ENCODE peak calls at places on chromosomes 2 and 18, in seven cellular contexts. S, I, Z, N, E, P and J are unnamed samples.

GRCh38 chr2:27720004-27720551 is 51.4 kb upstream of the MRPL33 start:
- DNase-seq in E (peak; percentile 91), S (no peak), N (no peak), I (no peak), Z (no peak), P (peak; percentile 40), J (no peak)

GRCh38 chr2:5164806-5165525 is 527.2 kb upstream of the SOX11 start:
- DNase-seq in N (no peak), E (no peak), S (no peak), P (no peak), I (no peak), Z (no peak), J (no peak)

GRCh38 chr18:48818329-48819254 is 132.2 kb downstream of the SMAD7 start:
- DNase-seq in I (peak; percentile 10), Z (no peak), N (no peak), P (no peak), E (peak; percentile 48), S (peak; percentile 6), J (peak; percentile 3)

GRCh38 chr2:166766220-166766619 is 122.1 kb upstream of the XIRP2 start:
- DNase-seq in S (no peak), Z (no peak), E (no peak), P (no peak), N (no peak), I (no peak), J (no peak)

GRCh38 chr18:48663931-48664847 is 125.4 kb downstream of the CTIF start:
- DNase-seq in I (peak; percentile 77), Z (no peak), N (peak; percentile 22), P (peak; percentile 64), S (peak; percentile 60), E (peak; percentile 86), J (peak; percentile 68)

GRCh38 chr2:17972991-17973390 is 94.5 kb downstream of the KCNS3 start:
- DNase-seq in P (no peak), N (no peak), Z (no peak), E (no peak), I (no peak), S (no peak), J (no peak)

GRCh38 chr2:151437630-151438029 is 27.9 kb downstream of the RIF1 start:
- DNase-seq in Z (no peak), N (no peak), E (no peak), I (no peak), S (no peak), P (peak; percentile 16), J (no peak)

GRCh38 chr2:84393829-84394228 is 65.3 kb downstream of the SUCLG1 start:
- DNase-seq in E (no peak), Z (no peak), S (no peak), P (no peak), I (no peak), N (no peak), J (no peak)

GRCh38 chr2:208265371-208265806 is 666 bp upstream of the PIKFYVE start:
- DNase-seq in P (peak; percentile 20), Z (peak; percentile 4), I (no peak), E (no peak), S (peak; percentile 16), N (peak; percentile 30), J (no peak)

GRCh38 chr2:121293450-121294325 is 8.7 kb upstream of the TFCP2L1 start:
- DNase-seq in N (no peak), E (no peak), S (no peak), P (no peak), Z (no peak), I (peak; percentile 71), J (peak; percentile 16)

GRCh38 chr18:34222025-34222395 is 2.7 kb downstream of the NOL4 start:
- DNase-seq in Z (no peak), P (no peak), N (no peak), S (no peak), I (no peak), E (no peak), J (no peak)

GRCh38 chr2:206585335-206585734 is 57.0 kb upstream of the FAM237A start:
- DNase-seq in I (no peak), E (no peak), N (no peak), S (no peak), P (no peak), Z (no peak), J (no peak)

GRCh38 chr2:191250400-191250799 is 5.2 kb downstream of the MYO1B start:
- DNase-seq in Z (no peak), E (no peak), S (no peak), P (no peak), N (no peak), I (no peak), J (no peak)

GRCh38 chr2:235511187-235511661 is 17.4 kb downstream of the AGAP1 start:
- DNase-seq in E (no peak), I (peak; percentile 63), Z (no peak), S (no peak), P (no peak), N (no peak), J (no peak)

GRCh38 chr2:240567872-240568677 is at the start of gene RNPEPL1:
- DNase-seq in P (peak; percentile 58), Z (no peak), S (peak; percentile 19), I (peak; percentile 68), E (peak; percentile 76), N (no peak), J (peak; percentile 56)

GRCh38 chr2:178309541-178309940 is 115.2 kb downstream of the OSBPL6 start:
- DNase-seq in E (no peak), Z (no peak), S (no peak), N (no peak), P (no peak), I (no peak), J (no peak)

GRCh38 chr18:25974630-25975077 is 115.8 kb downstream of the SS18 start:
- DNase-seq in Z (no peak), N (no peak), S (no peak), E (no peak), P (no peak), I (no peak), J (no peak)

GRCh38 chr18:46373787-46374186 is 269.6 kb downstream of the HAUS1 start:
- DNase-seq in P (no peak), N (no peak), E (no peak), Z (no peak), S (no peak), I (no peak), J (no peak)

GRCh38 chr2:28437918-28438317 is 45.3 kb downstream of the FOSL2 start:
- DNase-seq in Z (no peak), E (peak; percentile 41), S (no peak), P (no peak), N (no peak), I (no peak), J (no peak)

GRCh38 chr18:78528437-78529228 is 451.0 kb upstream of the SALL3 start:
- DNase-seq in E (no peak), P (no peak), I (no peak), Z (no peak), N (no peak), S (no peak), J (no peak)

GRCh38 chr2:98487806-98488189 is 43.1 kb downstream of the INPP4A start:
- DNase-seq in Z (no peak), P (peak; percentile 46), N (peak; percentile 31), E (no peak), S (no peak), I (no peak), J (no peak)

GRCh38 chr18:65751145-65752085 is 603 bp downstream of the CDH7 start:
- DNase-seq in I (peak; percentile 36), P (no peak), S (no peak), E (no peak), Z (no peak), N (no peak), J (peak; percentile 5)

GRCh38 chr2:120842456-120843439 is 107.1 kb downstream of the GLI2 start:
- DNase-seq in E (peak; percentile 33), I (peak; percentile 18), P (no peak), S (no peak), Z (no peak), N (no peak), J (no peak)

GRCh38 chr2:231933916-231934401 is 7.8 kb upstream of the NPPC start:
- DNase-seq in Z (no peak), P (no peak), I (no peak), N (no peak), S (no peak), E (no peak), J (peak; percentile 77)

GRCh38 chr2:128684523-128684922 is 365.9 kb upstream of the HS6ST1 start:
- DNase-seq in P (no peak), Z (no peak), E (peak; percentile 24), N (no peak), S (no peak), I (no peak), J (no peak)

DNA sequence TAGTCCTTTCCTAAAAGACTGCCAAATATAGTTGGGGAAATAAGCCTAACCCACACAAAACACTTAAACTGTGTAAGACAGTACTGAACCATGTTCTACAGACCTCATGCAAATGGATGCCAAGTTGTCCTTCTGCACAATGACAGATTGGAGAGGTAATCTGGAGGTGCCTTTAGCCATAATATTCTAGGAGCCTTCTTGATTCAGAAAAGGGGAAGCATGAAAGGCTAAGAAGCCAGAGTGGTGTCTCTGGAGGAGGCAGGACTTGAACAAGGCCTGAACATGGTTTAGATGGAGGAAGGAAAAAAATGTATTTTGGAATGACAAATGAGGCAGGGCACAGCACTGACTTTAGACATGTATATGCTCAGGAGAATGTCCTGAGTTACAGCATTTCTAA is 110.5 kb downstream of the ANKRD44 start:
- DNase-seq in I (no peak), E (no peak), S (no peak), N (no peak), P (no peak), Z (no peak), J (no peak)
- H3K4me1 ChIP-seq in I (peaks cover 79% of the 10 kb centered on the region), E (no peaks in the 10 kb centered on the region), S (peaks cover 19% of the 10 kb centered on the region), N (peaks cover 79% of the 10 kb centered on the region), P (no peaks in the 10 kb centered on the region), Z (peaks cover 61% of the 10 kb centered on the region), J (peaks cover 11% of the 10 kb centered on the region)

GRCh38 chr2:170260188-170260587 is 82.2 kb downstream of the MYO3B start:
- DNase-seq in S (no peak), Z (no peak), I (no peak), N (no peak), P (no peak), E (no peak), J (no peak)
- H3K4me3 ChIP-seq in S (no peak overlapping the region), Z (no peak overlapping the region), I (no peak overlapping the region), N (no peak overlapping the region), P (no peak overlapping the region), E (no peak overlapping the region), J (no peak overlapping the region)

GRCh38 chr2:136361521-136361920 is 243.6 kb upstream of the CXCR4 start:
- DNase-seq in Z (no peak), S (no peak), P (no peak), E (no peak), N (no peak), I (no peak), J (no peak)

GRCh38 chr2:136360790-136361189 is 242.8 kb upstream of the CXCR4 start:
- DNase-seq in I (no peak), P (no peak), Z (no peak), N (no peak), E (no peak), S (no peak), J (no peak)

GRCh38 chr2:136363921-136364320 is 246.0 kb upstream of the CXCR4 start:
- DNase-seq in Z (no peak), I (no peak), N (no peak), P (no peak), S (no peak), E (no peak), J (no peak)

GRCh38 chr2:136362676-136363390 is 244.9 kb upstream of the CXCR4 start:
- DNase-seq in E (no peak), I (no peak), Z (no peak), S (no peak), P (no peak), N (no peak), J (no peak)

GRCh38 chr2:136363470-136363869 is 245.5 kb upstream of the CXCR4 start:
- DNase-seq in I (no peak), S (no peak), E (no peak), N (no peak), P (no peak), Z (no peak), J (no peak)
- TF ChIP-seq CTCF in I (no peak), S (no peak), E (no peak), N (no peak), P (no peak), Z (no peak), J (no peak)

GRCh38 chr2:201233192-201234166 is 26.9 kb upstream of the CASP8 start:
- DNase-seq in N (peak; percentile 61), P (peak; percentile 80), Z (peak; percentile 11), S (peak; percentile 23), I (peak; percentile 89), E (no peak), J (peak; percentile 52)
- H3K4me1 ChIP-seq in N (peaks cover 55% of the 10 kb centered on the region), P (peaks cover 10% of the 10 kb centered on the region), Z (peaks cover 62% of the 10 kb centered on the region), S (peaks cover 8% of the 10 kb centered on the region), I (peaks cover 70% of the 10 kb centered on the region), E (no peaks in the 10 kb centered on the region), J (peaks cover 48% of the 10 kb centered on the region)